ENCODE peak calls at places on chromosome 2, in seven cellular contexts. One of them, this sample, is unnamed.

GRCh38 chr2:161239416-161240109 is 68.7 kb upstream of the PSMD14 start:
- DNase-seq in right atrium auricular region: no peak
- DNase-seq in mesenteric fat pad: peak
- DNase-seq in hypothalamus: peak
- DNase-seq in left ventricle myocardium superior: peak
- DNase-seq in left kidney: no peak
- DNase-seq in COR-L47: no peak
- DNase-seq in this sample: no peak

GRCh38 chr2:140895378-140895777 is 1235.4 kb downstream of the LRP1B start:
- DNase-seq in right atrium auricular region: no peak
- DNase-seq in mesenteric fat pad: no peak
- DNase-seq in hypothalamus: no peak
- DNase-seq in left ventricle myocardium superior: no peak
- DNase-seq in left kidney: no peak
- DNase-seq in COR-L47: no peak
- DNase-seq in this sample: no peak

GRCh38 chr2:120864981-120865380 is 129.3 kb downstream of the GLI2 start:
- DNase-seq in right atrium auricular region: no peak
- DNase-seq in mesenteric fat pad: no peak
- DNase-seq in hypothalamus: no peak
- DNase-seq in left ventricle myocardium superior: peak
- DNase-seq in left kidney: no peak
- DNase-seq in COR-L47: no peak
- DNase-seq in this sample: no peak

GRCh38 chr2:169982929-169983328 is 155.7 kb downstream of the UBR3 start:
- DNase-seq in right atrium auricular region: no peak
- DNase-seq in mesenteric fat pad: no peak
- DNase-seq in hypothalamus: no peak
- DNase-seq in left ventricle myocardium superior: no peak
- DNase-seq in left kidney: no peak
- DNase-seq in COR-L47: no peak
- DNase-seq in this sample: no peak

GRCh38 chr2:28951910-28952805 is 28.9 kb upstream of the TOGARAM2 start:
- DNase-seq in right atrium auricular region: no peak
- DNase-seq in mesenteric fat pad: no peak
- DNase-seq in hypothalamus: no peak
- DNase-seq in left ventricle myocardium superior: no peak
- DNase-seq in left kidney: no peak
- DNase-seq in COR-L47: no peak
- DNase-seq in this sample: no peak

GRCh38 chr2:161031516-161031915 is 128.7 kb upstream of the TANK start:
- DNase-seq in right atrium auricular region: no peak
- DNase-seq in mesenteric fat pad: no peak
- DNase-seq in hypothalamus: no peak
- DNase-seq in left ventricle myocardium superior: no peak
- DNase-seq in left kidney: no peak
- DNase-seq in COR-L47: no peak
- DNase-seq in this sample: no peak

GRCh38 chr2:35298493-35298892 is 1057.1 kb upstream of the CRIM1 start:
- DNase-seq in right atrium auricular region: no peak
- DNase-seq in mesenteric fat pad: no peak
- DNase-seq in hypothalamus: no peak
- DNase-seq in left ventricle myocardium superior: no peak
- DNase-seq in left kidney: peak
- DNase-seq in COR-L47: no peak
- DNase-seq in this sample: no peak

GRCh38 chr2:120684691-120685402 is 50.8 kb upstream of the GLI2 start:
- DNase-seq in right atrium auricular region: no peak
- DNase-seq in mesenteric fat pad: no peak
- DNase-seq in hypothalamus: no peak
- DNase-seq in left ventricle myocardium superior: no peak
- DNase-seq in left kidney: no peak
- DNase-seq in COR-L47: no peak
- DNase-seq in this sample: no peak

GRCh38 chr2:63668464-63668863 is 79.7 kb downstream of the MDH1 start:
- DNase-seq in right atrium auricular region: no peak
- DNase-seq in mesenteric fat pad: no peak
- DNase-seq in hypothalamus: no peak
- DNase-seq in left ventricle myocardium superior: no peak
- DNase-seq in left kidney: no peak
- DNase-seq in COR-L47: no peak
- DNase-seq in this sample: no peak

This sample was measured in pancreas.